ENCODE peak calls at places on chromosomes 7 and 10, in four cellular contexts. E is pancreas, D is WERI-Rb-1, P is GM06990. X is an unnamed sample.

GRCh38 chr10:129532838-129533237 is 65.8 kb downstream of the MGMT start:
- DNase-seq in D (no peak), E (no peak), P (no peak), X (no peak)

GRCh38 chr10:96341219-96342182 is 17.3 kb downstream of the OPALIN start:
- DNase-seq in E (no peak), D (no peak), P (no peak), X (no peak)

GRCh38 chr7:138105216-138105615 is 29.0 kb downstream of the AKR1D1 start:
- DNase-seq in P (no peak), D (no peak), E (no peak), X (no peak)

GRCh38 chr10:103517234-103518085 is 24.0 kb downstream of the NEURL1 start:
- DNase-seq in P (no peak), E (no peak), D (no peak), X (no peak)

GRCh38 chr10:128098631-128099030 is 27.6 kb downstream of the MKI67 start:
- DNase-seq in D (no peak), P (no peak), E (no peak), X (no peak)

GRCh38 chr7:84092207-84092606 is 102.4 kb downstream of the SEMA3A start:
- DNase-seq in E (no peak), D (no peak), P (no peak), X (no peak)

GRCh38 chr10:35259769-35260397 is 76.4 kb upstream of the CCNY start:
- DNase-seq in D (no peak), P (no peak), E (no peak), X (no peak)

GRCh38 chr7:100351657-100352058 is 6.3 kb upstream of the PILRB start:
- DNase-seq in D (no peak), P (no peak), E (no peak), X (no peak)

GRCh38 chr10:69457771-69458237 is 6.5 kb downstream of the TSPAN15 start:
- DNase-seq in P (no peak), E (no peak), D (peak; percentile 56), X (no peak)

GRCh38 chr10:121596668-121597503 is 1.4 kb downstream of the FGFR2 start:
- DNase-seq in E (no peak), P (no peak), D (peak; percentile 49), X (peak; percentile 24)

GRCh38 chr10:27464993-27465392 is 39.1 kb upstream of the RAB18 start:
- DNase-seq in E (no peak), P (no peak), D (no peak), X (no peak)

GRCh38 chr10:9331583-9332008 is 1277.1 kb downstream of the GATA3 start:
- DNase-seq in E (no peak), D (no peak), P (peak; percentile 1), X (no peak)

GRCh38 chr7:66296001-66296521 is 90.9 kb downstream of the TPST1 start:
- DNase-seq in D (no peak), P (no peak), E (no peak), X (no peak)

GRCh38 chr7:144517762-144518161 is 114.3 kb upstream of the NOBOX start:
- DNase-seq in E (no peak), D (no peak), P (no peak), X (no peak)

GRCh38 chr7:79513271-79513670 is 59.8 kb upstream of the MAGI2 start:
- DNase-seq in P (no peak), D (no peak), E (no peak), X (no peak)

GRCh38 chr10:24519950-24520349 is 203.7 kb downstream of the ARHGAP21 start:
- DNase-seq in E (no peak), P (no peak), D (no peak), X (no peak)

GRCh38 chr10:93580824-93581223 is 14.4 kb downstream of the FFAR4 start:
- DNase-seq in E (no peak), P (no peak), D (no peak), X (no peak)

GRCh38 chr10:122461367-122461728 is at the start of gene HTRA1:
- DNase-seq in P (no peak), D (peak; percentile 65), E (peak; percentile 89), X (peak; percentile 86)

GRCh38 chr7:157061979-157062378 is 51.5 kb upstream of the MNX1 start:
- DNase-seq in E (no peak), D (no peak), P (no peak), X (no peak)

GRCh38 chr10:30559118-30559684 is 70.4 kb downstream of the LYZL2 start:
- DNase-seq in D (no peak), P (no peak), E (no peak), X (no peak)

GRCh38 chr7:156064921-156065386 is 252.7 kb upstream of the SHH start:
- DNase-seq in E (no peak), P (no peak), D (no peak), X (no peak)

GRCh38 chr10:77927343-77928256 is 1.0 kb upstream of the DLG5 start:
- DNase-seq in E (no peak), P (no peak), D (no peak), X (no peak)

GRCh38 chr7:132618271-132618955 is 42.1 kb upstream of the PLXNA4 start:
- DNase-seq in E (no peak), D (no peak), P (no peak), X (no peak)

GRCh38 chr10:128017825-128018224 is 108.4 kb downstream of the MKI67 start:
- DNase-seq in E (no peak), D (no peak), P (no peak), X (no peak)

GRCh38 chr7:6015917-6016652 is 7.0 kb downstream of the AIMP2 start:
- DNase-seq in E (no peak), D (no peak), P (no peak), X (peak; percentile 55)

GRCh38 chr10:89419548-89419947 is 5.2 kb downstream of the IFIT5 start:
- DNase-seq in D (no peak), E (no peak), P (no peak), X (no peak)

GRCh38 chr7:94962661-94963060 is 55.3 kb downstream of the PPP1R9A start:
- DNase-seq in E (no peak), D (no peak), P (no peak), X (no peak)

GRCh38 chr7:131574741-131575140 is 18.3 kb upstream of the PODXL start:
- DNase-seq in D (no peak), E (no peak), P (no peak), X (no peak)

DNA sequence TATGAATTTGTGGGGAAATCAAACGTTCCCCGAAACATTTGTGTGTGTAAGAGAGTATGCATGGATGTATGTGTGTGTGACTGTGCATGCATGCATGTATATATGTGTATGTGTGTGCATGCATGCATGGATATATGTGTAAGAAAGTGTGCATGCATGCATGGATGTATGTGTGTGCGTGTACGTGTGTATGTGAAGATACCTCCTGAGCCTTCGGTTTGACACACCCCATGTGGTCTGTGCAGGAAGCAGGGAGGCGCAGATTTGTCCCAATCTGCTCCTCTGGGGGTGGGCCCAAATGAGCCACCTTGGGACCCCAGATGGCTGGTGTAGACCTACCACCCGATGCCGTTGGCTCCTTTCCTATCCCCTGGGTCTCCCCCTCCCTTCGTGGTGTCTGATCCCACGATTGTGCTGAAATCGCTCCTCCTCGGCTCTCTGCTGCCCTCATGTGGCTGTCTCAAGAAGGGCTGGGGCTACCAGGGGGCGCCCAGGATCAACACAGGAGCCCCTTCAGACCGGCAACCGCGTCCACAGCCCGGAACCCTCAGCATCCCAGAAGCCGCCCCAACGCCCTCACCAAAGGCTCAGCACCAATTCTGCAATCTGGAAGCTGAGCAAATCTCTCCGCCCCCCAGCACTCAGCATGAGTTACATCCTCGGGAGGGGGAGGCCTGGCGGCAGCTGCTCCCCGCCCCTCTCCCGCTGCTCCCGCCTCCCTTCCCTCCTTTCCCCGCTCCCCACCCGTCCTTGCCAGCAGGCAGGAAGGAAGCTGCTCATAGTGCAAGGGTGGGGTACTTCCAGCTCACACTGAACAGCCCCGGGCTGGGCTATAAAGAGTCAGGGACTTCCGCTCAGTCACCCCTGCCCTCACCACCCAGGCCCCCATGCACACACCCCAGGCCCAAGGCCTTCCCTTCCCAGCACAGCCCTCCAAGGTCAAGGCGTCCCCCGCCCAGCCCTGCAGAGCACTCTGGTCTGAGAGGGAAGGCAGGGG is 2.3 kb upstream of the NOS3 start:
- DNase-seq in E (no peak), P (no peak), D (peak; percentile 87), X (peak; percentile 77)
- H3K4me3 ChIP-seq in E (no peak overlapping the region), P (no peak overlapping the region), D (peak overlapping the region; percentile 45), X (no peak overlapping the region)

DNA sequence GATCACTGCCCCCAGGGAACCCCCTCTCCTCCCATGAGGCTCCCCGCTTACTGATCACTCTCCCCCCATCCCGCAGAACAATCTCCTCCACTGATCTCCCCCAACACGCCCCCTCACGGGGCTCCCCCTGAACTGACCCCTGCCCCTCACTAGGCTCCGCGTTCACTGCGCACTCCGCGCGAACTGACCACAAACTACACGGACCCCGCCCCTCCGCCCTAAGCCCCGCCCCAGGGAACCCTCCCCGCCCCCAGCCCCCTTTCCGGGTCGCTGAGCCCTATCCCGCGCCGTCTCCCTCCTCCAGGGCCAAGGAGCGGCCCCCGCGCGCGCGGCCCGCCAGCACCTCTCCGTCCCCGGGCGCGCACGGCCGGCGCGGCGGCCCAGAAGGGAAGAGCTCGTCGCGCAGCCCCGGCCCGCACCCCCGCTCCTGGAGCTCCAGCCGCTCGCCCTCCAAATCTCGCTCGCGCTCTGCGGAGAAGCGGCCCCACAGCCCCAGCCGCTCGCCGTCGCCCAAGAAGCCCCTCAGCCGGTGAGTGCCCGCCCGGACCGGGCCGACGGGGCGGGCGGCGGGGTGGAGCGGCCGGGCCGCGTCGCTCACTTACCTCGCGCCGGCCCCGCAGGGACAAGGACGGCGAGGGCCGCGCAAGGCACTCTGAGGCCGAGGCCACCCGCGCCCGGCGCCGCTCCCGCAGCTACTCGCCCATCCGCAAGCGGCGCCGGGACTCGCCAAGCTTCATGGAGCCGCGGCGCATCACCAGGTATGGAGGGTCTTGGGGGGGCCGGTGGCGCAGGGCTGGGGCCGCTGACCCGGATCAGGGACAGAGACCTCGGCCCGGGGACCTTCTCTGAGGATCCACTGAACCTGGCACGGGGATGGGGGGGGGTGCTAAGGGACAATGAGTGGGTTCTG is 19.9 kb upstream of the HSPB1 start:
- DNase-seq in E (no peak), P (no peak), D (no peak), X (no peak)
- H3K4me3 ChIP-seq in E (peak overlapping the region; percentile 57), P (no peak overlapping the region), D (no peak overlapping the region), X (peak overlapping the region; percentile 46)

GRCh38 chr10:33331020-33331557 is 3.4 kb downstream of the NRP1 start:
- DNase-seq in E (no peak), D (no peak), P (no peak), X (no peak)
- H3K4me3 ChIP-seq in E (peak overlapping the region; percentile 78), D (no peak overlapping the region), P (no peak overlapping the region), X (peak overlapping the region; percentile 82)

DNA sequence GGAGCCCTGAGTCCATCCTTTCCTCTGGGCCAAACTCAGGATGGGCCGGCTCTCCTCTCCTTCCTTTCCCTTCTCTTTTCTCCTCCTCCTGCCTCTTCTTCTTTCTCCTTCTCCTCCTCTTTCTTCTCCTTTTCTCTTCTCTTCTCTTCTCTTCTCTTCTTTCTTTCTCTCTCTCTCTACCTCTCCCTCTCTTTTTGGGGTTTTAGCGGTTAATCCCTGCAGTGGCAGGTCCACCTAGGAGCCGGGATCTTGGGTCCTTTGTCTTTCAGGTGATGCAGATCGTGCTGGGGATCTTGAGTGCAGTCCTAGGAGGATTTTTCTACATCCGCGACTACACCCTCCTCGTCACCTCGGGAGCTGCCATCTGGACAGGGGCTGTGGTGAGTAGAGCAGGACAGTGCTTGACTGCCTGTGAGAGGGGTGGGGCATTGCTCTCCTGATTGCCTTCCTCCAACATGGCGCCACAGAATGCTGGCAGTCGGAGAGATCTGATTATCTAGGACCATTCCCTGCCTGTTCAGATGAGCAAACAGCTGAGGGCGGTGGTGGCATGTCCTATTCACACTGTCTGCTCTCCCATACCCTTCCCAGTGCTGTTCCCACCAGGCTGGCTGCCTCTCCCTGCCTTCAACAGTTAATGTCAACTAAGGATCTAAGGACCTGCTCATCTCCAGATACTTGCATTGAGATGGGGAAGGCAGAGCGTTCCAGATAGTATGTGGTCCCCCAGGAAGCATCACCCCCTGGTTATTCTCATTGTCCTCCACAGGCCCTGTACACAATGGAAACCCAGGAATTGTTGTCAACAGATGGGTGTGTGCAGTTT is 1.6 kb downstream of the TMEM176A start:
- DNase-seq in E (no peak), P (no peak), D (peak; percentile 88), X (no peak)
- H3K4me3 ChIP-seq in E (peak overlapping the region; percentile 60), P (no peak overlapping the region), D (peak overlapping the region; percentile 55), X (no peak overlapping the region)